ENCODE peak calls at places on chromosomes 2 and 18, in six cellular contexts. One of them, this sample, is unnamed. For H3K36me3, the result is how much of the 10 kb centered on the place peaks cover.

GRCh38 chr2:169366066-169366465 is 3.7 kb upstream of the LRP2 start:
- DNase-seq in aorta: no peak
- DNase-seq in GM23248: no peak
- DNase-seq in keratinocyte: no peak
- DNase-seq in psoas muscle: no peak
- DNase-seq in ascending aorta: no peak
- DNase-seq in this sample: no peak

GRCh38 chr2:46294185-46294836 is 2.9 kb upstream of the EPAS1 start:
- DNase-seq in aorta: no peak
- DNase-seq in GM23248: peak
- DNase-seq in keratinocyte: no peak
- DNase-seq in psoas muscle: no peak
- DNase-seq in ascending aorta: no peak
- DNase-seq in this sample: no peak

GRCh38 chr2:176251928-176252327 is 17.3 kb upstream of the MTX2 start:
- DNase-seq in aorta: no peak
- DNase-seq in GM23248: peak
- DNase-seq in keratinocyte: peak
- DNase-seq in psoas muscle: no peak
- DNase-seq in ascending aorta: no peak
- DNase-seq in this sample: no peak

GRCh38 chr2:101961287-101962242 is 30.2 kb upstream of the IL1R2 start:
- DNase-seq in aorta: peak
- DNase-seq in GM23248: peak
- DNase-seq in keratinocyte: no peak
- DNase-seq in psoas muscle: peak
- DNase-seq in ascending aorta: peak
- DNase-seq in this sample: no peak

GRCh38 chr2:109448946-109449788 is 164.6 kb downstream of the SEPTIN10 start:
- DNase-seq in aorta: peak
- DNase-seq in GM23248: no peak
- DNase-seq in keratinocyte: no peak
- DNase-seq in psoas muscle: peak
- DNase-seq in ascending aorta: no peak
- DNase-seq in this sample: no peak

GRCh38 chr2:240168041-240168440 is 27.6 kb upstream of the OTOS start:
- DNase-seq in aorta: peak
- DNase-seq in GM23248: no peak
- DNase-seq in keratinocyte: no peak
- DNase-seq in psoas muscle: no peak
- DNase-seq in ascending aorta: no peak
- DNase-seq in this sample: no peak

GRCh38 chr18:9653390-9653789 is 39.0 kb upstream of the PPP4R1 start:
- DNase-seq in aorta: peak
- DNase-seq in GM23248: peak
- DNase-seq in keratinocyte: no peak
- DNase-seq in psoas muscle: no peak
- DNase-seq in ascending aorta: peak
- DNase-seq in this sample: no peak

GRCh38 chr2:204264068-204264693 is 281.1 kb upstream of the PARD3B start:
- DNase-seq in aorta: no peak
- DNase-seq in GM23248: no peak
- DNase-seq in keratinocyte: no peak
- DNase-seq in psoas muscle: no peak
- DNase-seq in ascending aorta: no peak
- DNase-seq in this sample: no peak

GRCh38 chr2:20403693-20404381 is 43.0 kb upstream of the RHOB start:
- DNase-seq in aorta: no peak
- DNase-seq in GM23248: no peak
- DNase-seq in keratinocyte: no peak
- DNase-seq in psoas muscle: no peak
- DNase-seq in ascending aorta: no peak
- DNase-seq in this sample: no peak

GRCh38 chr2:164335947-164336346 is 285.3 kb downstream of the GRB14 start:
- DNase-seq in aorta: no peak
- DNase-seq in GM23248: no peak
- DNase-seq in keratinocyte: no peak
- DNase-seq in psoas muscle: no peak
- DNase-seq in ascending aorta: no peak
- DNase-seq in this sample: no peak

GRCh38 chr2:157185828-157186227 is 71.7 kb upstream of the GALNT5 start:
- DNase-seq in aorta: no peak
- DNase-seq in GM23248: peak
- DNase-seq in keratinocyte: no peak
- DNase-seq in psoas muscle: no peak
- DNase-seq in ascending aorta: no peak
- DNase-seq in this sample: no peak

GRCh38 chr2:127014630-127015029 is 92.3 kb downstream of the BIN1 start:
- DNase-seq in aorta: no peak
- DNase-seq in GM23248: peak
- DNase-seq in keratinocyte: peak
- DNase-seq in psoas muscle: no peak
- DNase-seq in ascending aorta: no peak
- DNase-seq in this sample: no peak

GRCh38 chr18:28905509-28905908 is 728.6 kb upstream of the CDH2 start:
- DNase-seq in aorta: no peak
- DNase-seq in GM23248: peak
- DNase-seq in keratinocyte: no peak
- DNase-seq in psoas muscle: no peak
- DNase-seq in ascending aorta: no peak
- DNase-seq in this sample: no peak

GRCh38 chr2:19185061-19185460 is 173.4 kb downstream of the OSR1 start:
- DNase-seq in aorta: no peak
- DNase-seq in GM23248: peak
- DNase-seq in keratinocyte: no peak
- DNase-seq in psoas muscle: no peak
- DNase-seq in ascending aorta: no peak
- DNase-seq in this sample: no peak

GRCh38 chr2:46615555-46616487 is 136.5 kb downstream of the TMEM247 start:
- DNase-seq in aorta: no peak
- DNase-seq in GM23248: peak
- DNase-seq in keratinocyte: no peak
- DNase-seq in psoas muscle: no peak
- DNase-seq in ascending aorta: no peak
- DNase-seq in this sample: peak

GRCh38 chr18:28657836-28658410 is 481.0 kb upstream of the CDH2 start:
- DNase-seq in aorta: no peak
- DNase-seq in GM23248: peak
- DNase-seq in keratinocyte: peak
- DNase-seq in psoas muscle: no peak
- DNase-seq in ascending aorta: no peak
- DNase-seq in this sample: no peak

GRCh38 chr18:32772580-32773186 is at the start of gene KLHL14:
- DNase-seq in aorta: no peak
- DNase-seq in GM23248: no peak
- DNase-seq in keratinocyte: no peak
- DNase-seq in psoas muscle: no peak
- DNase-seq in ascending aorta: no peak
- DNase-seq in this sample: peak

GRCh38 chr2:13574831-13575230 is 858.1 kb downstream of the TRIB2 start:
- DNase-seq in aorta: no peak
- DNase-seq in GM23248: no peak
- DNase-seq in keratinocyte: no peak
- DNase-seq in psoas muscle: no peak
- DNase-seq in ascending aorta: no peak
- DNase-seq in this sample: no peak

GRCh38 chr18:75364512-75364911 is 63.0 kb downstream of the SMIM21 start:
- DNase-seq in aorta: no peak
- DNase-seq in GM23248: no peak
- DNase-seq in keratinocyte: no peak
- DNase-seq in psoas muscle: no peak
- DNase-seq in ascending aorta: no peak
- DNase-seq in this sample: no peak

GRCh38 chr2:14831458-14831857 is 198.9 kb downstream of the LRATD1 start:
- DNase-seq in aorta: no peak
- DNase-seq in GM23248: peak
- DNase-seq in keratinocyte: no peak
- DNase-seq in psoas muscle: no peak
- DNase-seq in ascending aorta: no peak
- DNase-seq in this sample: no peak

GRCh38 chr2:36569267-36569860 is 28.6 kb downstream of the FEZ2 start:
- DNase-seq in aorta: no peak
- DNase-seq in GM23248: peak
- DNase-seq in keratinocyte: no peak
- DNase-seq in psoas muscle: no peak
- DNase-seq in ascending aorta: no peak
- DNase-seq in this sample: no peak

GRCh38 chr18:33123852-33124251 is 316.7 kb downstream of the CCDC178 start:
- DNase-seq in aorta: no peak
- DNase-seq in GM23248: no peak
- DNase-seq in keratinocyte: no peak
- DNase-seq in psoas muscle: no peak
- DNase-seq in ascending aorta: no peak
- DNase-seq in this sample: no peak

GRCh38 chr2:177886824-177887223 is 185.8 kb downstream of the PDE11A start:
- DNase-seq in aorta: no peak
- DNase-seq in GM23248: no peak
- DNase-seq in keratinocyte: no peak
- DNase-seq in psoas muscle: no peak
- DNase-seq in ascending aorta: no peak
- DNase-seq in this sample: no peak

GRCh38 chr18:12904012-12904516 is 20.0 kb upstream of the PTPN2 start:
- DNase-seq in aorta: peak
- DNase-seq in GM23248: no peak
- DNase-seq in keratinocyte: no peak
- DNase-seq in psoas muscle: peak
- DNase-seq in ascending aorta: no peak
- DNase-seq in this sample: no peak

GRCh38 chr2:44100351-44100750 is 68.3 kb upstream of the PPM1B start:
- DNase-seq in aorta: peak
- DNase-seq in GM23248: peak
- DNase-seq in keratinocyte: no peak
- DNase-seq in psoas muscle: peak
- DNase-seq in ascending aorta: peak
- DNase-seq in this sample: no peak

GRCh38 chr2:230068658-230069080 is at the start of gene SLC16A14:
- DNase-seq in aorta: no peak
- DNase-seq in GM23248: peak
- DNase-seq in keratinocyte: no peak
- DNase-seq in psoas muscle: no peak
- DNase-seq in ascending aorta: no peak
- DNase-seq in this sample: peak

GRCh38 chr2:223488814-223489213 is 113.3 kb downstream of the SCG2 start:
- DNase-seq in aorta: peak
- DNase-seq in GM23248: peak
- DNase-seq in keratinocyte: no peak
- DNase-seq in psoas muscle: no peak
- DNase-seq in ascending aorta: no peak
- DNase-seq in this sample: no peak

DNA sequence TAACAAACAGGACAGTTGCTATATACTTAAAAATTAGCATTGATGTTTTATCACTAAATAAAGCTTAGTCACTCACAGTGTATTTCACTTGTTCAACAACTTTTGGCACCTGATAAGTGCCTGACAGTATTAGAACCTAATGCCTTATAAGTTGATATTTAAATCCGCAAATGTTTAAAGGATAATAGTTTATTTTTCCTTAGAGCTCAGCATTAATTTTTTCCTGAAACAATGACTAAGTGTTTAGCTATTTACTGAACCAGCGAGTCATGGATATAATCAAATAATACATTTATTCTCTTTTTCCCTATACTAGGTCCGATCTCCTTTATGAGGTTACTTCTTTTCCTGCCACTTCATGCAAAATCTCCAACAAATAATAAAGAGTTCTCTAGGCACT is 146.0 kb upstream of the PGAP1 start:
- DNase-seq in aorta: no peak
- DNase-seq in GM23248: peak
- DNase-seq in keratinocyte: no peak
- DNase-seq in psoas muscle: no peak
- DNase-seq in ascending aorta: no peak
- DNase-seq in this sample: no peak
- H3K27ac ChIP-seq in aorta: no peak
- H3K27ac ChIP-seq in GM23248: no peak
- H3K27ac ChIP-seq in keratinocyte: no peak
- H3K27ac ChIP-seq in psoas muscle: no peak
- H3K27ac ChIP-seq in ascending aorta: no peak
- H3K27ac ChIP-seq in this sample: no peak

GRCh38 chr2:160294339-160294803 is 94.3 kb upstream of the ITGB6 start:
- DNase-seq in aorta: peak
- DNase-seq in GM23248: peak
- DNase-seq in keratinocyte: no peak
- DNase-seq in psoas muscle: peak
- DNase-seq in ascending aorta: no peak
- DNase-seq in this sample: no peak

GRCh38 chr2:160291382-160291781 is 91.3 kb upstream of the ITGB6 start:
- DNase-seq in aorta: no peak
- DNase-seq in GM23248: no peak
- DNase-seq in keratinocyte: no peak
- DNase-seq in psoas muscle: no peak
- DNase-seq in ascending aorta: no peak
- DNase-seq in this sample: no peak

GRCh38 chr2:160292225-160292624 is 92.2 kb upstream of the ITGB6 start:
- DNase-seq in aorta: no peak
- DNase-seq in GM23248: peak
- DNase-seq in keratinocyte: no peak
- DNase-seq in psoas muscle: no peak
- DNase-seq in ascending aorta: no peak
- DNase-seq in this sample: no peak

GRCh38 chr2:160294889-160295288 is 94.8 kb upstream of the ITGB6 start:
- DNase-seq in aorta: no peak
- DNase-seq in GM23248: no peak
- DNase-seq in keratinocyte: no peak
- DNase-seq in psoas muscle: no peak
- DNase-seq in ascending aorta: no peak
- DNase-seq in this sample: no peak

GRCh38 chr2:160293401-160293911 is 93.4 kb upstream of the ITGB6 start:
- DNase-seq in aorta: peak
- DNase-seq in GM23248: peak
- DNase-seq in keratinocyte: peak
- DNase-seq in psoas muscle: peak
- DNase-seq in ascending aorta: no peak
- DNase-seq in this sample: no peak
- H3K36me3 ChIP-seq in aorta: under half
- H3K36me3 ChIP-seq in GM23248: under half
- H3K36me3 ChIP-seq in keratinocyte: under half
- H3K36me3 ChIP-seq in psoas muscle: under half
- H3K36me3 ChIP-seq in ascending aorta: under half
- H3K36me3 ChIP-seq in this sample: under half

DNA sequence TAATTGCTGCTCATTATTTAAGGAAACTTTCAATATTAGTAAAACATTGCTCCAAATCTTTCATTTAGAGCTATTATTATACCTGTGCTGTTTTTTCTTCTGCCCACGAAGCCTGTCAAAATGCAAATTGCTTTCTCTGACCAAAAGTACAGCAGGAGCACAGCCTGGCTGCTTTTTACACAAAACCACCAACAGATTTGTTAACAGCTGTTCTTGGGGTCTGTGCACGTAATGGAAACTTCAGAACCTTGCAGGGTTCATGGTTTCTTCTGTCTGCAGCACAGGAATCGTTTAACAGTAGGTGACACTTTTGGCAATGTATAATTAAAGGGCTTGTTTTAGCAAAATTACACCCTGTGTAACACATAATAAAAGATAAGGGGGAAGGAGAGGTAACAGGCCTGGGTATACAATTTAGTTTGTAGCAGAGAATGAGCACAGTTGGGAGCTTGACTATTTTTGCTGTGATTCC is 447.3 kb downstream of the KCNJ3 start:
- DNase-seq in aorta: no peak
- DNase-seq in GM23248: no peak
- DNase-seq in keratinocyte: no peak
- DNase-seq in psoas muscle: no peak
- DNase-seq in ascending aorta: no peak
- DNase-seq in this sample: peak
- H3K4me3 ChIP-seq in aorta: no peak
- H3K4me3 ChIP-seq in GM23248: no peak
- H3K4me3 ChIP-seq in keratinocyte: no peak
- H3K4me3 ChIP-seq in psoas muscle: no peak
- H3K4me3 ChIP-seq in ascending aorta: no peak
- H3K4me3 ChIP-seq in this sample: peak

GRCh38 chr2:17541514-17541950 is 1.0 kb downstream of the VSNL1 start:
- DNase-seq in aorta: no peak
- DNase-seq in GM23248: no peak
- DNase-seq in keratinocyte: no peak
- DNase-seq in psoas muscle: no peak
- DNase-seq in ascending aorta: no peak
- DNase-seq in this sample: no peak
- H3K27ac ChIP-seq in aorta: no peak
- H3K27ac ChIP-seq in GM23248: no peak
- H3K27ac ChIP-seq in keratinocyte: peak
- H3K27ac ChIP-seq in psoas muscle: no peak
- H3K27ac ChIP-seq in ascending aorta: no peak
- H3K27ac ChIP-seq in this sample: no peak

This sample was measured in OCI-LY7.